ENCODE peak calls at places on chromosomes 4 and X, in ten cellular contexts. Z, K, A, L, X, C, P, D, G and R are unnamed samples.

GRCh38 chrX:14344172-14344940 is 185.0 kb upstream of the GLRA2 start:
- DNase-seq in Z (no peak), K (no peak), A (no peak), L (no peak), X (no peak), C (no peak), P (no peak), D (no peak), G (no peak), R (no peak)

GRCh38 chrX:13473666-13474516 is 95.5 kb upstream of the EGFL6 start:
- DNase-seq in Z (no peak), K (peak), A (peak), L (no peak), X (no peak), C (peak), P (no peak), D (no peak), G (no peak), R (no peak)

GRCh38 chr4:95636061-95636460 is 87.3 kb upstream of the UNC5C start:
- DNase-seq in Z (no peak), K (no peak), A (no peak), L (no peak), X (no peak), C (no peak), P (no peak), D (no peak), G (no peak), R (no peak)

GRCh38 chrX:100413231-100413630 is 3.2 kb upstream of the PCDH19 start:
- DNase-seq in Z (peak), K (peak), A (no peak), L (peak), X (peak), C (peak), P (peak), D (peak), G (no peak), R (peak)

GRCh38 chr4:84644087-84644486 is 61.2 kb downstream of the CDS1 start:
- DNase-seq in Z (no peak), K (no peak), A (no peak), L (no peak), X (no peak), C (no peak), P (no peak), D (peak), G (no peak), R (no peak)

GRCh38 chr4:86720508-86721068 is 126.5 kb downstream of the PTPN13 start:
- DNase-seq in Z (no peak), K (peak), A (no peak), L (no peak), X (no peak), C (peak), P (no peak), D (no peak), G (no peak), R (no peak)

GRCh38 chr4:72312032-72312650 is 256.9 kb downstream of the ADAMTS3 start:
- DNase-seq in Z (no peak), K (peak), A (no peak), L (no peak), X (no peak), C (peak), P (peak), D (no peak), G (no peak), R (peak)

GRCh38 chrX:119676949-119677653 is 15.9 kb downstream of the SEPTIN6 start:
- DNase-seq in Z (no peak), K (no peak), A (no peak), L (no peak), X (no peak), C (no peak), P (no peak), D (no peak), G (no peak), R (no peak)

GRCh38 chr4:54945838-54946237 is 179.6 kb downstream of the KDR start:
- DNase-seq in Z (no peak), K (peak), A (no peak), L (peak), X (no peak), C (no peak), P (no peak), D (no peak), G (no peak), R (no peak)

GRCh38 chrX:108484251-108484650 is 44.6 kb downstream of the COL4A5 start:
- DNase-seq in Z (no peak), K (no peak), A (no peak), L (no peak), X (no peak), C (no peak), P (no peak), D (no peak), G (no peak), R (no peak)

GRCh38 chr4:52853351-52853750 is 8.8 kb upstream of the RASL11B start:
- DNase-seq in Z (no peak), K (no peak), A (no peak), L (no peak), X (no peak), C (no peak), P (no peak), D (no peak), G (no peak), R (no peak)

GRCh38 chr4:145812902-145813301 is 125.7 kb downstream of the ZNF827 start:
- DNase-seq in Z (no peak), K (peak), A (no peak), L (no peak), X (no peak), C (no peak), P (no peak), D (no peak), G (no peak), R (no peak)

GRCh38 chr4:23966720-23967119 is 76.9 kb upstream of the PPARGC1A start:
- DNase-seq in Z (no peak), K (no peak), A (no peak), L (peak), X (no peak), C (no peak), P (no peak), D (peak), G (no peak), R (peak)

GRCh38 chrX:23292979-23293651 is 41.5 kb upstream of the PTCHD1 start:
- DNase-seq in Z (no peak), K (no peak), A (no peak), L (no peak), X (no peak), C (peak), P (no peak), D (no peak), G (no peak), R (peak)

GRCh38 chrX:15873566-15873965 is 19.0 kb upstream of the AP1S2 start:
- DNase-seq in Z (no peak), K (no peak), A (no peak), L (no peak), X (no peak), C (no peak), P (no peak), D (peak), G (no peak), R (no peak)

GRCh38 chr4:4852591-4853362 is 6.7 kb upstream of the MSX1 start:
- DNase-seq in Z (peak), K (peak), A (no peak), L (peak), X (peak), C (no peak), P (peak), D (no peak), G (peak), R (peak)

GRCh38 chrX:45591650-45592049 is 391.0 kb upstream of the DIPK2B start:
- DNase-seq in Z (no peak), K (no peak), A (no peak), L (peak), X (no peak), C (no peak), P (no peak), D (no peak), G (no peak), R (no peak)

GRCh38 chr4:56857601-56858301 is 36.2 kb upstream of the SPINK2 start:
- DNase-seq in Z (no peak), K (no peak), A (no peak), L (no peak), X (no peak), C (no peak), P (no peak), D (no peak), G (no peak), R (no peak)